ENCODE peak calls at places on chromosomes 3 and 15, in nine cellular contexts. I, P, S, O, H, U, R, B and E are unnamed samples.

GRCh38 chr15:64246364-64247189 is 83.8 kb upstream of the PPIB start:
- DNase-seq in U (no peak), B (peak; percentile 93), O (no peak), R (peak; percentile 38), P (no peak), H (peak; percentile 92), I (peak; percentile 61), S (no peak), E (peak; percentile 70)

GRCh38 chr3:45760878-45761711 is 35.2 kb downstream of the SLC6A20 start:
- DNase-seq in I (peak; percentile 39), B (peak; percentile 36), H (peak; percentile 79), S (no peak), P (peak; percentile 62), R (peak; percentile 55), O (peak; percentile 80), U (no peak), E (peak; percentile 40)

GRCh38 chr3:194598771-194599557 is 34.3 kb downstream of the TMEM44 start:
- DNase-seq in R (peak; percentile 56), S (no peak), O (no peak), U (no peak), H (peak; percentile 92), B (peak; percentile 100), P (no peak), I (no peak), E (peak; percentile 89)

GRCh38 chr15:85318048-85318731 is 62.2 kb upstream of the AKAP13 start:
- DNase-seq in I (no peak), U (no peak), B (peak; percentile 91), O (no peak), S (no peak), R (no peak), P (peak; percentile 45), H (peak; percentile 89), E (peak; percentile 73)

GRCh38 chr3:86982883-86983282 is 8.1 kb downstream of the VGLL3 start:
- DNase-seq in O (no peak), S (no peak), B (no peak), U (no peak), R (no peak), I (no peak), P (no peak), H (peak; percentile 90), E (no peak)

GRCh38 chr15:70152070-70152480 is 54.4 kb upstream of the TLE3 start:
- DNase-seq in B (peak; percentile 29), H (peak; percentile 22), S (no peak), P (no peak), R (peak; percentile 68), O (peak; percentile 25), I (no peak), U (no peak), E (no peak)

GRCh38 chr15:78415284-78415683 is 22.7 kb upstream of the IREB2 start:
- DNase-seq in O (no peak), R (no peak), H (peak; percentile 59), U (no peak), B (peak; percentile 13), I (no peak), S (no peak), P (no peak), E (no peak)

GRCh38 chr15:32844118-32844711 is 126.4 kb downstream of the GREM1 start:
- DNase-seq in I (peak; percentile 30), U (no peak), O (no peak), S (no peak), B (peak; percentile 53), H (peak; percentile 63), R (no peak), P (no peak), E (no peak)

GRCh38 chr3:97914390-97914789 is 57.8 kb downstream of the RIOX2 start:
- DNase-seq in S (no peak), P (no peak), R (no peak), I (no peak), O (no peak), H (peak; percentile 12), U (no peak), B (peak; percentile 10), E (no peak)

GRCh38 chr3:128554100-128554464 is 61.1 kb upstream of the GATA2 start:
- DNase-seq in S (no peak), P (no peak), I (peak; percentile 19), O (no peak), B (peak; percentile 56), U (no peak), R (no peak), H (peak; percentile 50), E (peak; percentile 71)

GRCh38 chr3:113148814-113149213 is 62.5 kb upstream of the BOC start:
- DNase-seq in H (no peak), U (no peak), O (no peak), I (no peak), R (no peak), S (no peak), B (no peak), P (no peak), E (no peak)

GRCh38 chr15:60340207-60340921 is 57.4 kb downstream of the ANXA2 start:
- DNase-seq in O (peak; percentile 56), H (peak; percentile 48), U (no peak), R (no peak), P (no peak), B (peak; percentile 35), I (peak; percentile 31), S (no peak), E (no peak)

GRCh38 chr3:42501321-42501680 is 1.1 kb upstream of the VIPR1 start:
- DNase-seq in I (no peak), H (no peak), P (peak; percentile 29), S (no peak), U (no peak), O (no peak), B (no peak), R (no peak), E (peak; percentile 25)

GRCh38 chr3:23073721-23074300 is 129.3 kb upstream of the UBE2E2 start:
- DNase-seq in S (no peak), R (no peak), I (no peak), H (no peak), P (no peak), O (no peak), B (no peak), U (no peak), E (no peak)

GRCh38 chr3:171116365-171116764 is 89.8 kb upstream of the SLC2A2 start:
- DNase-seq in S (no peak), P (no peak), O (no peak), R (no peak), H (peak; percentile 62), B (no peak), I (no peak), U (no peak), E (no peak)

GRCh38 chr3:52831500-52832301 is 1.2 kb upstream of the ITIH4 start:
- DNase-seq in O (peak; percentile 92), U (peak; percentile 66), H (peak; percentile 87), B (peak; percentile 77), P (peak; percentile 41), S (no peak), R (peak; percentile 89), I (peak; percentile 64), E (peak; percentile 74)

GRCh38 chr3:57768595-57768994 is 12.5 kb downstream of the SLMAP start:
- DNase-seq in I (no peak), R (no peak), H (no peak), P (no peak), U (no peak), S (no peak), O (no peak), B (no peak), E (no peak)

GRCh38 chr3:12049675-12050074 is 45.5 kb downstream of the SYN2 start:
- DNase-seq in P (no peak), R (no peak), S (no peak), O (no peak), U (no peak), I (no peak), H (peak; percentile 45), B (no peak), E (no peak)

GRCh38 chr3:12054245-12054644 is 50.1 kb downstream of the SYN2 start:
- DNase-seq in S (no peak), U (no peak), I (no peak), O (no peak), P (no peak), H (no peak), B (no peak), R (no peak), E (no peak)

GRCh38 chr3:12046406-12046805 is 42.2 kb downstream of the SYN2 start:
- DNase-seq in B (no peak), P (no peak), R (no peak), U (no peak), S (no peak), I (no peak), H (peak; percentile 13), O (no peak), E (no peak)

GRCh38 chr3:12051586-12051985 is 47.4 kb downstream of the SYN2 start:
- DNase-seq in H (no peak), S (no peak), R (no peak), O (no peak), I (no peak), U (no peak), B (no peak), P (no peak), E (no peak)
- H3K27me3 ChIP-seq in H (no peaks in the 10 kb centered on the region), S (no peaks in the 10 kb centered on the region), R (no peaks in the 10 kb centered on the region), O (no peaks in the 10 kb centered on the region), I (no peaks in the 10 kb centered on the region), U (peaks cover 3% of the 10 kb centered on the region), B (no peaks in the 10 kb centered on the region), P (no peaks in the 10 kb centered on the region), E (no peaks in the 10 kb centered on the region)

GRCh38 chr15:55267401-55268053 is 22.1 kb downstream of the RAB27A start:
- DNase-seq in B (no peak), S (peak; percentile 64), U (no peak), H (no peak), P (peak; percentile 84), R (peak; percentile 46), I (no peak), O (peak; percentile 61), E (peak; percentile 20)
- H3K4me3 ChIP-seq in B (no peak overlapping the region), S (peak overlapping the region; percentile 14), U (no peak overlapping the region), H (no peak overlapping the region), P (no peak overlapping the region), R (peak overlapping the region; percentile 51), I (no peak overlapping the region), O (no peak overlapping the region), E (no peak overlapping the region)

GRCh38 chr15:89375093-89376062 is 40.8 kb upstream of the POLG start:
- DNase-seq in P (no peak), H (no peak), B (no peak), U (no peak), O (no peak), S (no peak), I (no peak), R (no peak), E (no peak)
- H3K27me3 ChIP-seq in P (peaks cover 7% of the 10 kb centered on the region), H (peaks cover 92% of the 10 kb centered on the region), B (peaks cover 96% of the 10 kb centered on the region), U (peaks cover 14% of the 10 kb centered on the region), O (peaks cover 45% of the 10 kb centered on the region), S (peaks cover 30% of the 10 kb centered on the region), I (peaks cover 85% of the 10 kb centered on the region), R (no peaks in the 10 kb centered on the region), E (peaks cover 95% of the 10 kb centered on the region)

DNA sequence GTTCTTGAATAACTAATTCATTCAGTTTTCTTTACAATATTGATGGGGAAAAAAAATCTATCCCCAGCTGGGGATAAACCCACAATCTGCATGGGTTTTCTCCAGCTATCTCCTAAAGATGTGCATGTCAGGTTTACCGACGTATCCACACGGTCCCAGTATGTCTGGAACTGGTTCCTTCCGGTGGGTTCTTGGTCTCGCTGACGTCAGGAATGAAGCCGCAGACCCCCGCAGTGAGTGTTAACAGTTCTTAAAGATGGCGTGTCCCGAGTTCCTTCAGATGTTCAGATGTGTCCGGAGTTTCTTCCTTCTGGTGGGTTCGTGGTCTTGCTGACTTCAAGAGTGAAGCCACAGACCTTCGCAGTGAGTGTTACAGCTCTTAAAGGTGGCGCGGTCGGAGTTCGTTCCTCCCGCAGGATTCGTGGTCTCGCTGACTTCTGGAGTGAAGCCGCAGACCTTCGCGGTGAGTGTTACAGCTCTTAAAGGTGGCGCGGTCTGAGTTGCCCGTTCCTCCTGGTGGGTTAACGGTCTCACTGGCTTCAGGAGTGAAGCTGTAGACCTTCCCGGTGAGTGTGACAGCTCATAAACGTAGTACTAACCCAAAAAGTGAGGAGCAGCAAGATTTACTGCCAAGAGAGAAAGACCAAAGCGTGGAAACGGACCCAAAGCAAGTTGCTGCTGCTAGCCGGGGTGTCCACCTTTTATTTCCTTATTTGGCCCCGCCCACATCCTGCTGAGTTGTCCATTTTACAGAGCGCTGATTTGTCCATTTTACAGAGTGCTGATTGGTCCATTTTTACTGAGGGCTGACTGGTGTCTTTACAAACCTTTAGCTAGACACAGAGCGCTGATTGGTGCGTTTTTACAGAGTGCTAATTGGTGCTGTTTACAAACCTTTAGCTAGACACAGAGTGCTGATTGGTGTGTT is 195.1 kb upstream of the NR2F2 start:
- DNase-seq in H (no peak), P (no peak), S (no peak), B (no peak), U (no peak), R (no peak), I (no peak), O (no peak), E (no peak)
- H3K4me3 ChIP-seq in H (no peak overlapping the region), P (no peak overlapping the region), S (no peak overlapping the region), B (no peak overlapping the region), U (no peak overlapping the region), R (no peak overlapping the region), I (no peak overlapping the region), O (no peak overlapping the region), E (no peak overlapping the region)